ENCODE peak calls at places on chromosome 7, in four cellular contexts. B is HepG2, U is PC-3, L is PC-9. H is an unnamed sample.

GRCh38 chr7:102431617-102432298 is 1.6 kb upstream of the ORAI2 start:
- DNase-seq in B (peak; percentile 29), U (peak; percentile 62), L (no peak), H (peak; percentile 16)

GRCh38 chr7:63233881-63234280 is 764.8 kb upstream of the ZNF722 start:
- DNase-seq in B (no peak), U (no peak), L (no peak), H (no peak)

GRCh38 chr7:131244259-131244852 is 83.3 kb upstream of the MKLN1 start:
- DNase-seq in B (peak; percentile 35), U (peak; percentile 84), L (peak; percentile 66), H (peak; percentile 76)

GRCh38 chr7:130942211-130942964 is 208.4 kb upstream of the KLF14 start:
- DNase-seq in B (peak; percentile 70), U (peak; percentile 74), L (no peak), H (peak; percentile 78)

GRCh38 chr7:28315565-28316420 is 96.5 kb upstream of the CREB5 start:
- DNase-seq in B (no peak), U (no peak), L (no peak), H (peak; percentile 74)

GRCh38 chr7:3359011-3359410 is 58.0 kb downstream of the SDK1 start:
- DNase-seq in B (no peak), U (no peak), L (no peak), H (no peak)

GRCh38 chr7:96228760-96229159 is 93.1 kb downstream of the SLC25A13 start:
- DNase-seq in B (no peak), U (no peak), L (no peak), H (no peak)

GRCh38 chr7:154873722-154874121 is 129.2 kb downstream of the PAXIP1 start:
- DNase-seq in B (no peak), U (no peak), L (no peak), H (no peak)

GRCh38 chr7:1274121-1274875 is 41.6 kb downstream of the UNCX start:
- DNase-seq in B (no peak), U (no peak), L (no peak), H (no peak)

GRCh38 chr7:29556405-29557195 is 7.0 kb upstream of the PRR15 start:
- DNase-seq in B (no peak), U (peak; percentile 18), L (no peak), H (no peak)

GRCh38 chr7:69739906-69740545 is 141.8 kb downstream of the AUTS2 start:
- DNase-seq in B (no peak), U (no peak), L (no peak), H (no peak)

GRCh38 chr7:149147072-149147729 is at the start of gene ZNF398:
- DNase-seq in B (peak; percentile 45), U (peak; percentile 74), L (peak; percentile 78), H (peak; percentile 67)

GRCh38 chr7:1659696-1660095 is 10.4 kb upstream of the ELFN1 start:
- DNase-seq in B (no peak), U (peak; percentile 34), L (no peak), H (no peak)

GRCh38 chr7:133742709-133743538 is 384.2 kb upstream of the LRGUK start:
- DNase-seq in B (no peak), U (peak; percentile 42), L (no peak), H (peak; percentile 16)

GRCh38 chr7:414681-415560 is 104.7 kb downstream of the PDGFA start:
- DNase-seq in B (no peak), U (no peak), L (no peak), H (no peak)

GRCh38 chr7:34361663-34362250 is 296.3 kb upstream of the NPSR1 start:
- DNase-seq in B (no peak), U (no peak), L (no peak), H (no peak)

GRCh38 chr7:18873674-18874341 is 243.6 kb downstream of the TWIST1 start:
- DNase-seq in B (no peak), U (peak; percentile 39), L (no peak), H (no peak)

GRCh38 chr7:142711722-142712616 is 37.3 kb upstream of the PRSS1 start:
- DNase-seq in B (no peak), U (peak; percentile 66), L (no peak), H (peak; percentile 8)

GRCh38 chr7:105224884-105225651 is 163.7 kb downstream of the SRPK2 start:
- DNase-seq in B (no peak), U (peak; percentile 86), L (peak; percentile 38), H (peak; percentile 91)

DNA sequence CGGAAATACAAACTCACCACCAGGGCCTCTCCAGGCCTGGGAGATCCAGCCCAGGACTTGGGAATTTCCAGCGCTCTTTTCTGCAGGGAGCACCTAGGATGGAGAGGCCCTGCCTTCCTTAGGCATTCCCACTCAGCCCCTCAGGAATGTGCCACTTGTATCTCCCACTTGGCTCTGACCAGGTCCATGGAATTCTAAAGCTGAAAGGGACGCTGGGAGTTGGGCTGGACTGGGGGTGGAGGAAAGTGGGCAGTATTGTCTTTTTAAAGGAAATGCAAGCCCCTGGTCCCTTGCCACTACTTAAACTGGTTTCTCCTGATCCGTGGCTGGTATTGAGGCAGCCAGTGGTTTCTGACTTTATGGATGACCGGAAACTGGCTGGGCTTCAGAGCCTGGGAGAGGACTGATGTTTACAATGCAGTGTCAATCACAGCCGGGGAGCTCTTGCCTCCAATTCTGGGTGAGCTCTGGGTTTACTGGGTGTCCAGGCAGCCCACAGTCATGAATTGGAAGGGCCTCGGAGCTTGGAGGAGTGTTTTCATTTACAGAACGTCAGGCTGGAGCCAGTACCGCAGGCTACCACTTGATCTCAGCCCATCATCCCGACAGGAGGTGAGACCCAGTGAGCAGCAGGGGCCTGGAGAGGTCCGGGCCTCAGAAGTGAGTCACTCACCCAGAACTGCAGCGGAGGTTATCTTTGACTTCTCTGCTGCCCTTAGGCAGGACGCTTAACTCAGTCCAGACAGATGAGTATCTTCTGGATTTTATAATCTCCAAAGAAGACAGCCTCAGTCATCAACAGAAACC is 27.3 kb downstream of the AGAP3 start:
- DNase-seq in B (no peak), U (peak; percentile 88), L (peak; percentile 87), H (peak; percentile 88)
- H3K4me3 ChIP-seq in B (no peak overlapping the region), U (peak overlapping the region; percentile 52), L (peak overlapping the region; percentile 16), H (peak overlapping the region; percentile 51)

GRCh38 chr7:141072548-141073172 is 1.2 kb upstream of the TMEM178B start:
- DNase-seq in B (no peak), U (peak; percentile 63), L (no peak), H (peak; percentile 53)
- TF ChIP-seq EZH2 in B (no peak), U (no peak), L (no peak), H (no peak)

DNA sequence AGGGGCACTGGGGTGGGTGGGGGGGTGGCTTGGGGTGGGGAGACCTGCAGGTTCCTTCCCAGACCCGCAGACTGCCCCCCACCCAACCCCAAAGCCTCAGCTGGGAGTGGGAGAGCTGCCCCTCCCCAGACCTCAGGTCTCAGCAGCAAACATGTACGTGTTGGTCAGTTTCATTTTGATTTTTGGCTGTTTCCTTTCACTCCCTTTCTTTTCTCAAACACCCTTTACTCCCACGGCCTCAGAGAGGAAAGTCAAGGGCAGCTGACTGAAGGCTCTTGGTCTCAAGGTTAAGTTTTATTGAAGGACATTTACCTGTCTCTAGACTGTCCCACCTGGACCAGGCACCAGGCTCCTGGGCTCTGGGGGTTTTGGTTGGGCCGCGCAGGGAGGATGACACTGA is 34.1 kb upstream of the HSPB1 start:
- DNase-seq in B (no peak), U (no peak), L (no peak), H (no peak)
- H3K4me3 ChIP-seq in B (no peak overlapping the region), U (no peak overlapping the region), L (no peak overlapping the region), H (no peak overlapping the region)

GRCh38 chr7:158053516-158053915 is 534.1 kb downstream of the PTPRN2 start:
- DNase-seq in B (no peak), U (no peak), L (no peak), H (no peak)

GRCh38 chr7:158050441-158051371 is 536.9 kb downstream of the PTPRN2 start:
- DNase-seq in B (no peak), U (no peak), L (no peak), H (no peak)

GRCh38 chr7:158049271-158049670 is 538.4 kb downstream of the PTPRN2 start:
- DNase-seq in B (no peak), U (no peak), L (no peak), H (no peak)

GRCh38 chr7:158052381-158053095 is 535.1 kb downstream of the PTPRN2 start:
- DNase-seq in B (no peak), U (no peak), L (no peak), H (no peak)

DNA sequence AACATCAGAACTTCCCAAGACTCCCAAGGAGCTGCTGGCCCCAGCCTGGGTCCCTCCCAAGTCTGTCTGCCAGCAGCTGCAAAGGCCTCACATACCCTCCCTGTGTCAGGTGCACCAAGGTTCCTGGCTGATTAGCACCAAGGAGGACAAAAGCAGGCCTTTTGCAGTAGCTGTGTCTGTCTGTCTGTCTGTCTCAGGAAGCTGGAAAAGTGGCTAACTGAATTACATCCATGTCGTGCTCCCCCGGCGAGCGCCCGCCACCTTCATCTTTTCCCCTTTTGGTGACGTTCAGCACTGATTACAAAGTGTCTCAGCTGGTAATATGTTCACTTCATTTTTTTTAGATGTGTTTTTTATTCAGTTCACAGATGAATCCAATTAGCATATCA is 536.3 kb downstream of the PTPRN2 start:
- DNase-seq in B (no peak), U (no peak), L (no peak), H (no peak)
- TF ChIP-seq EZH2 in B (no peak), U (no peak), L (no peak), H (no peak)

GRCh38 chr7:71210220-71210619 is 78.3 kb downstream of the GALNT17 start:
- DNase-seq in B (no peak), U (no peak), L (no peak), H (no peak)

GRCh38 chr7:71208881-71209280 is 76.9 kb downstream of the GALNT17 start:
- DNase-seq in B (no peak), U (no peak), L (no peak), H (no peak)

GRCh38 chr7:71206183-71206582 is 74.2 kb downstream of the GALNT17 start:
- DNase-seq in B (no peak), U (no peak), L (no peak), H (no peak)
- H3K4me3 ChIP-seq in B (no peak overlapping the region), U (no peak overlapping the region), L (no peak overlapping the region), H (no peak overlapping the region)

GRCh38 chr7:115721293-115721920 is 309.2 kb downstream of the TFEC start:
- DNase-seq in B (no peak), U (no peak), L (no peak), H (no peak)
- TF ChIP-seq EZH2 in B (no peak), U (no peak), L (no peak), H (no peak)

H was measured in mammary epithelial cell.